ENCODE peak calls at places on chromosome 4, in ten cellular contexts. V, A, I, O, X, E, R, Q, N and P are unnamed samples.

GRCh38 chr4:106048250-106048931 is 153.1 kb downstream of the NPNT start:
- DNase-seq in I (peak; percentile 71), X (no peak), E (peak; percentile 45), O (no peak), V (peak; percentile 30), A (no peak), R (no peak), N (no peak), Q (no peak), P (no peak)

GRCh38 chr4:181846934-181847333 is 396.3 kb upstream of the TENM3 start:
- DNase-seq in Q (no peak), N (no peak), X (no peak), A (no peak), V (no peak), R (no peak), I (no peak), O (no peak), E (no peak), P (no peak)

GRCh38 chr4:98747659-98748091 is 89.3 kb upstream of the TSPAN5 start:
- DNase-seq in I (no peak), V (no peak), Q (no peak), O (no peak), E (peak; percentile 78), X (peak; percentile 34), A (no peak), N (peak; percentile 49), R (peak; percentile 71), P (no peak)

GRCh38 chr4:110737931-110738330 is 115.1 kb upstream of the PITX2 start:
- DNase-seq in A (no peak), E (no peak), Q (no peak), O (no peak), I (no peak), V (no peak), X (no peak), R (no peak), N (no peak), P (no peak)

GRCh38 chr4:139665690-139666529 is at the start of gene MGST2:
- DNase-seq in R (peak; percentile 92), Q (no peak), N (peak; percentile 91), I (peak; percentile 73), E (peak; percentile 63), V (peak; percentile 87), X (no peak), O (peak; percentile 98), A (peak; percentile 73), P (peak; percentile 92)

GRCh38 chr4:79288185-79288584 is 37.7 kb downstream of the NAA11 start:
- DNase-seq in N (no peak), E (no peak), O (no peak), X (no peak), I (no peak), R (no peak), Q (no peak), V (no peak), A (no peak), P (no peak)

GRCh38 chr4:178137732-178138471 is 695.7 kb upstream of the AGA start:
- DNase-seq in V (no peak), E (no peak), X (no peak), O (no peak), N (no peak), Q (no peak), A (no peak), R (no peak), I (no peak), P (no peak)

GRCh38 chr4:2785613-2786012 is 7.3 kb upstream of the SH3BP2 start:
- DNase-seq in E (no peak), R (no peak), A (peak; percentile 33), I (no peak), V (no peak), O (no peak), N (no peak), X (no peak), Q (no peak), P (peak; percentile 42)

GRCh38 chr4:40514409-40515025 is 115.1 kb downstream of the RBM47 start:
- DNase-seq in E (no peak), Q (no peak), X (no peak), A (peak; percentile 68), R (no peak), O (peak; percentile 51), N (peak; percentile 87), I (no peak), V (no peak), P (peak; percentile 73)
- H3K4me3 ChIP-seq in E (no peak overlapping the region), Q (no peak overlapping the region), X (no peak overlapping the region), A (peak overlapping the region; percentile 44), R (no peak overlapping the region), O (peak overlapping the region; percentile 51), N (peak overlapping the region; percentile 40), I (no peak overlapping the region), V (no peak overlapping the region), P (peak overlapping the region; percentile 25)

GRCh38 chr4:1137850-1138249 is 24.5 kb upstream of the RNF212 start:
- DNase-seq in A (no peak), V (peak; percentile 8), X (no peak), E (no peak), R (no peak), Q (no peak), N (no peak), I (peak; percentile 21), O (no peak), P (no peak)

GRCh38 chr4:1133033-1133432 is 19.7 kb upstream of the RNF212 start:
- DNase-seq in N (no peak), R (no peak), Q (no peak), X (no peak), A (no peak), O (no peak), I (no peak), E (no peak), V (no peak), P (no peak)

GRCh38 chr4:1136028-1136427 is 22.7 kb upstream of the RNF212 start:
- DNase-seq in A (peak; percentile 88), X (no peak), N (peak; percentile 50), O (no peak), I (peak; percentile 6), E (no peak), Q (no peak), V (peak; percentile 21), R (no peak), P (peak; percentile 38)

GRCh38 chr4:1137063-1137771 is 23.9 kb upstream of the RNF212 start:
- DNase-seq in O (no peak), R (no peak), V (peak; percentile 20), A (no peak), Q (no peak), N (no peak), X (no peak), E (no peak), I (peak; percentile 21), P (no peak)
- H3K4me3 ChIP-seq in O (no peak overlapping the region), R (no peak overlapping the region), V (no peak overlapping the region), A (no peak overlapping the region), Q (no peak overlapping the region), N (no peak overlapping the region), X (no peak overlapping the region), E (no peak overlapping the region), I (no peak overlapping the region), P (no peak overlapping the region)

GRCh38 chr4:73869130-73870055 is at the start of gene CXCL1:
- DNase-seq in O (no peak), I (no peak), A (peak; percentile 45), E (peak; percentile 50), N (peak; percentile 74), R (peak; percentile 44), Q (no peak), V (peak; percentile 63), X (no peak), P (peak; percentile 82)

GRCh38 chr4:73867783-73868182 is 1.4 kb upstream of the CXCL1 start:
- DNase-seq in X (peak; percentile 70), V (no peak), I (no peak), A (peak; percentile 34), O (no peak), E (peak; percentile 19), N (peak; percentile 51), Q (no peak), R (peak; percentile 59), P (peak; percentile 39)

GRCh38 chr4:73870260-73870659 is 1.1 kb downstream of the CXCL1 start:
- DNase-seq in O (no peak), I (no peak), E (no peak), N (peak; percentile 44), X (no peak), Q (no peak), R (peak; percentile 18), A (peak; percentile 15), V (peak; percentile 56), P (no peak)

GRCh38 chr4:73866236-73866635 is 3.0 kb upstream of the CXCL1 start:
- DNase-seq in X (no peak), Q (no peak), I (no peak), V (no peak), N (no peak), A (no peak), O (no peak), E (no peak), R (no peak), P (no peak)

DNA sequence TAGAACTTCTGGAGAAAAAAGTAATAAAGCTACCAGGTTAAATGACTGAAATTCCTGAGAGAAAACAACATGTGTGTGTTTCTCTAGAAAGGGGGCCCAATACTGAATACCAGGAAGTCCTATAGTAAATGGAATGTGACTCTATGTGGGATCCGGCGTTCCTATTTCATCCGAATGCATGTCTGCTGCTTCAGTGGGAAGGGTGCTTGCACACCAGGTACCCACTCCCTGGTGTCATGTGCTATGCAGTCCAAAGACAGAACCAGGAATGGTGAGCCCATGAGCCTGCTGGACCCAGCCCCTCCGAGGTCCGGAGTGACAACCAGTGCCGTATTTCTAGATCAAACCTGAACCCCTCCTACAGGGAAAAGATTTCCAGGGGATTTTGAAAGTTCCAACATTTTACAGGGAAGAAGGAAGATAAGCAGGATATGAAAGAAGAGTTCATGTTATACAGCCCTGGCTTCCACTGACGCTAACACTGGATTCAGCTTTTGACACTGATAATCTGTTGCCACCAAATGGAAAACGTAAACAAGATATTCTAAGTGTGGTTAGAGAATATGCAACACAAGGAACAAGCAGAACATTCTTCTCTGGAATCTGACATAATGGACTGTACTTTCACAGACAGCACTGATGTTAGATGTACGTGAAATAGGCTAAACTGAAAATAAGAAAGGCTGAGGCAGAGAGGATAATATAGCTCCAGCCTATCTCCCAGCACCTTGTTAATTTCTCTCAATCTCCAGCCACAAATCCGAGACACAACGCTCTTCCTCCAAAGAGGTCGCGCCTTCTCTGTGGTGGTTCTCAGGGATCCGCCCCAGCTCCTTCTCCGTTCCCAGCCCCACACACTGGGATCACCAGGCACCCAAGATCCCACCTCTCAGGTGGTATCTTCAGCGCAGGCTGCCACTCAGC is 725 bp upstream of the CXCL1 start:
- DNase-seq in N (no peak), V (no peak), E (peak; percentile 54), Q (no peak), I (peak; percentile 29), X (no peak), R (peak; percentile 42), A (no peak), O (no peak), P (peak; percentile 24)
- H3K4me3 ChIP-seq in N (peak overlapping the region; percentile 64), V (peak overlapping the region; percentile 59), E (peak overlapping the region; percentile 63), Q (peak overlapping the region; percentile 63), I (peak overlapping the region; percentile 71), X (peak overlapping the region; percentile 84), R (no peak overlapping the region), A (peak overlapping the region; percentile 41), O (no peak overlapping the region), P (peak overlapping the region; percentile 56)

GRCh38 chr4:74167585-74167984 is 9.7 kb downstream of the MTHFD2L start:
- DNase-seq in R (no peak), A (no peak), N (no peak), E (no peak), Q (no peak), V (no peak), O (no peak), X (no peak), I (no peak), P (no peak)

GRCh38 chr4:74166135-74166534 is 8.2 kb downstream of the MTHFD2L start:
- DNase-seq in I (no peak), V (no peak), N (no peak), O (no peak), E (no peak), X (no peak), R (no peak), A (no peak), Q (no peak), P (no peak)

GRCh38 chr4:74166823-74167222 is 8.9 kb downstream of the MTHFD2L start:
- DNase-seq in V (no peak), A (no peak), O (no peak), Q (no peak), N (no peak), I (no peak), E (no peak), R (no peak), X (no peak), P (no peak)

GRCh38 chr4:74173321-74173720 is 15.4 kb downstream of the MTHFD2L start:
- DNase-seq in X (no peak), N (no peak), A (no peak), R (no peak), Q (no peak), V (no peak), E (no peak), O (no peak), I (no peak), P (no peak)

GRCh38 chr4:74168841-74169240 is 10.9 kb downstream of the MTHFD2L start:
- DNase-seq in Q (no peak), N (no peak), I (no peak), A (no peak), E (no peak), X (no peak), V (no peak), R (no peak), O (no peak), P (no peak)
- H3K4me3 ChIP-seq in Q (no peak overlapping the region), N (no peak overlapping the region), I (no peak overlapping the region), A (no peak overlapping the region), E (no peak overlapping the region), X (no peak overlapping the region), V (no peak overlapping the region), R (no peak overlapping the region), O (no peak overlapping the region), P (no peak overlapping the region)